ENCODE peak calls at places on chromosome 22, in seven cellular contexts. C is heart left ventricle, N is prostate gland, P is PC-3, I is epithelial cell of esophagus, S is OCI-LY7, H is bronchial epithelial cell. B is an unnamed sample.

GRCh38 chr22:48721394-48721666 is 1106.3 kb downstream of the BRD1 start:
- DNase-seq in H (no peak), S (no peak), C (no peak), I (no peak), N (peak; percentile 67), P (no peak), B (no peak)

GRCh38 chr22:40050258-40050657 is 55.5 kb downstream of the FAM83F start:
- DNase-seq in I (no peak), H (no peak), P (no peak), N (no peak), S (peak; percentile 96), C (no peak), B (no peak)

GRCh38 chr22:49664371-49664881 is 163.2 kb downstream of the BRD1 start:
- DNase-seq in C (peak; percentile 2), H (no peak), P (no peak), I (no peak), N (no peak), S (no peak), B (no peak)

GRCh38 chr22:42338502-42338901 is 68.0 kb upstream of the TCF20 start:
- DNase-seq in N (no peak), I (no peak), C (no peak), S (no peak), H (no peak), P (no peak), B (no peak)

GRCh38 chr22:39496131-39496838 is 5.8 kb upstream of the MIEF1 start:
- DNase-seq in C (peak; percentile 82), N (peak; percentile 56), P (peak; percentile 51), S (peak; percentile 71), H (peak; percentile 27), I (peak; percentile 68), B (no peak)

GRCh38 chr22:48748113-48748859 is 1079.4 kb downstream of the BRD1 start:
- DNase-seq in N (peak; percentile 2), S (no peak), I (no peak), C (peak; percentile 5), P (no peak), H (no peak), B (no peak)

GRCh38 chr22:39474351-39474991 is 17.7 kb downstream of the MGAT3 start:
- DNase-seq in H (no peak), S (no peak), P (no peak), N (no peak), C (no peak), I (no peak), B (no peak)

GRCh38 chr22:46262449-46263207 is 515 bp downstream of the PKDREJ start:
- DNase-seq in P (no peak), H (peak; percentile 13), C (peak; percentile 66), S (no peak), I (peak; percentile 58), N (no peak), B (peak; percentile 13)

GRCh38 chr22:41381329-41382097 is at the start of gene TEF:
- DNase-seq in S (peak; percentile 99), I (peak; percentile 99), H (peak; percentile 90), P (peak; percentile 94), C (peak; percentile 99), N (peak; percentile 99), B (peak; percentile 94)

GRCh38 chr22:20940178-20940790 is 23.1 kb downstream of the CRKL start:
- DNase-seq in I (no peak), H (no peak), P (no peak), N (no peak), C (no peak), S (no peak), B (no peak)

GRCh38 chr22:42432818-42433217 is 615 bp upstream of the NFAM1 start:
- DNase-seq in I (no peak), P (no peak), C (no peak), S (no peak), H (no peak), N (no peak), B (no peak)

GRCh38 chr22:31661851-31662667 is at the start of gene PISD:
- DNase-seq in I (peak; percentile 99), P (peak; percentile 98), H (peak; percentile 97), C (peak; percentile 94), N (peak; percentile 96), S (peak; percentile 98), B (peak; percentile 84)

GRCh38 chr22:38398609-38399401 is 56.2 kb downstream of the KCNJ4 start:
- DNase-seq in I (peak; percentile 82), H (no peak), C (peak; percentile 89), S (peak; percentile 89), N (peak; percentile 81), P (peak; percentile 65), B (no peak)

GRCh38 chr22:43179911-43180195 is 7.1 kb downstream of the TTLL12 start:
- DNase-seq in P (no peak), H (no peak), I (no peak), N (no peak), S (no peak), C (no peak), B (no peak)

GRCh38 chr22:46171940-46172339 is 21.6 kb downstream of the PPARA start:
- DNase-seq in H (peak; percentile 88), P (peak; percentile 86), C (no peak), S (no peak), N (no peak), I (peak; percentile 77), B (no peak)

GRCh38 chr22:38956551-38956950 is 858 bp upstream of the APOBEC3A start:
- DNase-seq in I (no peak), C (no peak), S (no peak), N (no peak), H (no peak), P (no peak), B (no peak)

GRCh38 chr22:24555160-24555495 is 190 bp upstream of the GUCD1 start:
- DNase-seq in H (peak; percentile 92), N (peak; percentile 100), P (peak; percentile 96), I (peak; percentile 99), C (peak; percentile 99), S (peak; percentile 99), B (peak; percentile 91)

GRCh38 chr22:38758276-38758945 is 2.6 kb upstream of the SUN2 start:
- DNase-seq in I (no peak), H (no peak), S (no peak), N (no peak), C (no peak), P (no peak), B (no peak)

GRCh38 chr22:25008666-25009065 is 56.1 kb downstream of the KIAA1671 start:
- DNase-seq in I (peak; percentile 51), P (peak; percentile 61), H (no peak), C (no peak), N (no peak), S (no peak), B (peak; percentile 56)

GRCh38 chr22:38718414-38718813 is 12.7 kb downstream of the GTPBP1 start:
- DNase-seq in N (peak; percentile 59), H (peak; percentile 88), S (no peak), C (no peak), I (peak; percentile 91), P (peak; percentile 85), B (no peak)

GRCh38 chr22:48204296-48204695 is 1441.8 kb downstream of the TBC1D22A start:
- DNase-seq in P (no peak), C (no peak), H (peak; percentile 5), S (no peak), N (no peak), I (no peak), B (no peak)

GRCh38 chr22:49582671-49583070 is 245.0 kb downstream of the BRD1 start:
- DNase-seq in N (no peak), P (no peak), S (no peak), H (no peak), I (no peak), C (no peak), B (no peak)

GRCh38 chr22:42360348-42360747 is 71.9 kb downstream of the NFAM1 start:
- DNase-seq in H (no peak), C (no peak), N (peak; percentile 35), I (no peak), S (no peak), P (no peak), B (no peak)

GRCh38 chr22:38453065-38453672 is 1.8 kb downstream of the KCNJ4 start:
- DNase-seq in S (no peak), C (no peak), N (no peak), P (no peak), H (no peak), I (no peak), B (no peak)

GRCh38 chr22:21762712-21763581 is 27.4 kb upstream of the YPEL1 start:
- DNase-seq in N (no peak), H (no peak), S (no peak), C (no peak), I (peak; percentile 23), P (no peak), B (no peak)

GRCh38 chr22:31160328-31160978 is 471 bp downstream of the RNF185 start:
- DNase-seq in C (no peak), N (peak; percentile 17), P (no peak), S (no peak), H (no peak), I (peak; percentile 32), B (no peak)

GRCh38 chr22:47225080-47225930 is 462.9 kb downstream of the TBC1D22A start:
- DNase-seq in I (no peak), H (no peak), S (no peak), N (no peak), P (no peak), C (no peak), B (no peak)

GRCh38 chr22:24950272-24950902 is 2.1 kb upstream of the KIAA1671 start:
- DNase-seq in H (peak; percentile 70), P (no peak), I (peak; percentile 53), S (no peak), N (no peak), C (no peak), B (no peak)

GRCh38 chr22:24805790-24806662 is at the start of gene SGSM1:
- DNase-seq in P (peak; percentile 71), H (peak; percentile 12), S (no peak), I (peak; percentile 53), C (peak; percentile 82), N (peak; percentile 75), B (no peak)

GRCh38 chr22:19832476-19833108 is 22.1 kb downstream of the GNB1L start:
- DNase-seq in P (no peak), N (no peak), I (no peak), H (no peak), C (no peak), S (no peak), B (no peak)
- TF ChIP-seq CTCF in P (no peak), N (no peak), I (no peak), H (no peak), C (no peak), S (no peak), B (no peak)

GRCh38 chr22:17910561-17911311 is 113.6 kb downstream of the MICAL3 start:
- DNase-seq in P (peak; percentile 35), N (peak; percentile 39), S (no peak), I (peak; percentile 77), H (peak; percentile 66), C (peak; percentile 84), B (peak; percentile 94)
- TF ChIP-seq CTCF in P (peak; percentile 25), N (no peak), S (no peak), I (no peak), H (peak; percentile 32), C (peak; percentile 37), B (peak; percentile 57)

GRCh38 chr22:22802346-22802970 is 85.2 kb upstream of the IGLL5 start:
- DNase-seq in S (peak; percentile 56), N (no peak), P (no peak), C (no peak), H (no peak), I (no peak), B (no peak)
- TF ChIP-seq CTCF in S (peak; percentile 87), N (no peak), P (peak; percentile 39), C (no peak), H (no peak), I (no peak), B (peak; percentile 20)

DNA sequence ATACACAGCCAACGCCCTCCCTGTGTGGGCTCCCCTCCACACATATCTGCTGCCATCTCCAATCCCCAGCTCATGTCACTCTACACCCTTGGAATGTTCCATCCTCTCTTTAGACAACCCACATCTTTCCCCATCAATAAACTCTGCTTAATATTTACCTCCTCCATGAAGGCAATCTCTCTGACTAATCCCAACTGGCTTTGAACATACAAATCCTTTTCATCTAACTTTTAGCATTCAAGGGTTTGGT is 135.5 kb upstream of the PITPNB start:
- DNase-seq in N (no peak), P (no peak), S (no peak), H (no peak), I (no peak), C (no peak), B (no peak)
- TF ChIP-seq CTCF in N (no peak), P (no peak), S (no peak), H (no peak), I (no peak), C (no peak), B (no peak)

B was measured in retinal pigment epithelial cell.